ENCODE peak calls at places on chromosomes 16 and 17, in ten cellular contexts. N, R, K, Y, X, J, G, S, T and O are unnamed samples.

GRCh38 chr17:50144845-50145531 is 5.5 kb downstream of the PPP1R9B start:
- DNase-seq in J (peak), R (peak), G (no peak), K (no peak), X (no peak), N (no peak), T (no peak), Y (peak), S (no peak), O (no peak)

GRCh38 chr17:56636276-56636675 is 42.8 kb downstream of the NOG start:
- DNase-seq in X (no peak), T (no peak), R (no peak), N (no peak), K (no peak), J (no peak), G (no peak), Y (no peak), S (no peak), O (no peak)

GRCh38 chr16:48317614-48318013 is 67.6 kb downstream of the SIAH1 start:
- DNase-seq in S (no peak), R (peak), T (no peak), X (peak), N (peak), Y (no peak), J (peak), K (no peak), G (no peak), O (no peak)

GRCh38 chr17:7018331-7018964 is 4.4 kb upstream of the BCL6B start:
- DNase-seq in R (no peak), T (peak), X (no peak), K (no peak), S (no peak), G (no peak), Y (no peak), J (no peak), N (no peak), O (no peak)

GRCh38 chr17:35089846-35090193 is 26.3 kb upstream of the RFFL start:
- DNase-seq in R (peak), N (no peak), J (peak), X (peak), G (peak), S (no peak), T (no peak), K (peak), Y (no peak), O (no peak)

GRCh38 chr17:27578718-27579085 is 52.3 kb upstream of the LGALS9 start:
- DNase-seq in X (no peak), S (no peak), N (no peak), R (peak), J (peak), Y (no peak), G (no peak), K (no peak), T (no peak), O (no peak)

GRCh38 chr16:4383591-4384495 is 12.2 kb downstream of the VASN start:
- DNase-seq in S (no peak), R (no peak), G (no peak), T (no peak), J (no peak), X (no peak), N (no peak), Y (no peak), K (no peak), O (no peak)

GRCh38 chr16:81623365-81624102 is 155.6 kb upstream of the PLCG2 start:
- DNase-seq in J (peak), S (peak), N (no peak), X (peak), R (peak), K (peak), Y (no peak), G (peak), T (peak), O (no peak)

GRCh38 chr17:17108681-17109049 is 66.4 kb downstream of the MPRIP start:
- DNase-seq in T (no peak), R (no peak), N (no peak), X (no peak), K (no peak), J (no peak), S (peak), Y (peak), G (no peak), O (peak)

GRCh38 chr17:62995377-62995885 is 29.4 kb downstream of the TANC2 start:
- DNase-seq in G (peak), S (no peak), R (peak), K (no peak), J (no peak), Y (no peak), X (peak), N (no peak), T (peak), O (no peak)

GRCh38 chr17:62064029-62064790 is 868 bp downstream of the MED13 start:
- DNase-seq in G (no peak), R (peak), X (peak), S (no peak), T (no peak), Y (no peak), J (peak), K (no peak), N (no peak), O (no peak)

GRCh38 chr16:23155445-23156049 is 6.3 kb upstream of the USP31 start:
- DNase-seq in X (peak), Y (no peak), S (no peak), K (no peak), R (no peak), N (no peak), G (no peak), T (peak), J (no peak), O (no peak)